ENCODE peak calls at places on chromosomes 12 and 14, in five cellular contexts. Z, N, M, D and X are unnamed samples.

GRCh38 chr14:34174973-34175372 is 224.1 kb upstream of the EGLN3 start:
- DNase-seq in Z (no peak), N (no peak), M (no peak), D (no peak), X (no peak)

GRCh38 chr12:94488449-94488848 is 28.8 kb upstream of the CEP83 start:
- DNase-seq in Z (peak), N (no peak), M (no peak), D (no peak), X (peak)

GRCh38 chr12:96774501-96775256 is 132.4 kb upstream of the NEDD1 start:
- DNase-seq in Z (no peak), N (no peak), M (no peak), D (no peak), X (no peak)

GRCh38 chr12:6080149-6081045 is 44.1 kb downstream of the VWF start:
- DNase-seq in Z (no peak), N (no peak), M (no peak), D (no peak), X (no peak)

GRCh38 chr12:65593206-65593833 is 231.0 kb upstream of the HMGA2 start:
- DNase-seq in Z (no peak), N (no peak), M (no peak), D (no peak), X (no peak)

GRCh38 chr12:54431911-54432814 is 13.1 kb upstream of the ITGA5 start:
- DNase-seq in Z (no peak), N (no peak), M (no peak), D (no peak), X (no peak)

GRCh38 chr14:97791072-97791471 is 993.9 kb downstream of the VRK1 start:
- DNase-seq in Z (no peak), N (no peak), M (no peak), D (no peak), X (no peak)

GRCh38 chr12:122866950-122867607 is 28.8 kb downstream of the VPS37B start:
- DNase-seq in Z (no peak), N (no peak), M (peak), D (no peak), X (no peak)

GRCh38 chr12:14769837-14770494 is 33.3 kb downstream of the WBP11 start:
- DNase-seq in Z (peak), N (peak), M (no peak), D (no peak), X (peak)

GRCh38 chr12:86712425-86712843 is 456.2 kb upstream of the MGAT4C start:
- DNase-seq in Z (no peak), N (no peak), M (no peak), D (no peak), X (no peak)

GRCh38 chr12:52534482-52534881 is 14.3 kb upstream of the KRT5 start:
- DNase-seq in Z (no peak), N (no peak), M (no peak), D (no peak), X (no peak)

GRCh38 chr12:79444089-79444488 is 246.7 kb downstream of the PAWR start:
- DNase-seq in Z (no peak), N (no peak), M (no peak), D (no peak), X (no peak)